ENCODE peak calls at places on chromosome 14, in six cellular contexts. F is tibial nerve; Q is IMR-90; Z is naive thymus-derived CD4-positive, alpha-beta T cell; V is cardiac muscle cell; B is mesendoderm. M is an unnamed sample. For H3K4me1, the result is how much of the 10 kb centered on the place peaks cover.

GRCh38 chr14:85319998-85320397 is 209.9 kb upstream of the FLRT2 start:
- DNase-seq in Q (peak), V (no peak), B (no peak), F (no peak), Z (no peak), M (no peak)

GRCh38 chr14:100677925-100678765 is 48.5 kb upstream of the DLK1 start:
- DNase-seq in B (no peak), Q (peak), F (peak), V (peak), Z (no peak), M (peak)

GRCh38 chr14:57575482-57575881 is 81.8 kb upstream of the CCDC198 start:
- DNase-seq in Z (no peak), F (no peak), V (no peak), B (peak), Q (no peak), M (no peak)

GRCh38 chr14:99733551-99734405 is 49.7 kb downstream of the CYP46A1 start:
- DNase-seq in F (peak), V (no peak), B (no peak), Q (no peak), Z (no peak), M (no peak)

GRCh38 chr14:104678901-104679705 is 10.3 kb upstream of the INF2 start:
- DNase-seq in Z (no peak), B (no peak), Q (no peak), F (no peak), V (no peak), M (no peak)

GRCh38 chr14:57480044-57480443 is 13.6 kb downstream of the CCDC198 start:
- DNase-seq in V (no peak), Q (no peak), B (no peak), F (no peak), Z (no peak), M (no peak)

GRCh38 chr14:97077253-97077653 is 280.1 kb downstream of the VRK1 start:
- DNase-seq in F (peak), V (peak), Q (no peak), B (no peak), Z (no peak), M (peak)

GRCh38 chr14:99156814-99157213 is 115.2 kb downstream of the BCL11B start:
- DNase-seq in F (no peak), V (no peak), B (no peak), Z (no peak), Q (no peak), M (no peak)

GRCh38 chr14:85474431-85474830 is 55.5 kb upstream of the FLRT2 start:
- DNase-seq in F (no peak), Z (no peak), Q (no peak), V (no peak), B (no peak), M (no peak)

GRCh38 chr14:22339277-22339676 is 249.7 kb downstream of the DAD1 start:
- DNase-seq in Z (no peak), F (peak), B (no peak), V (no peak), Q (peak), M (no peak)

GRCh38 chr14:21612324-21612723 is 22.4 kb downstream of the OR10G2 start:
- DNase-seq in Z (no peak), B (peak), Q (no peak), V (no peak), F (no peak), M (no peak)

GRCh38 chr14:90416649-90417237 is 19.9 kb downstream of the CALM1 start:
- DNase-seq in Z (no peak), F (no peak), V (no peak), Q (no peak), B (no peak), M (no peak)

GRCh38 chr14:62655161-62655560 is 390.1 kb downstream of the KCNH5 start:
- DNase-seq in Z (no peak), V (no peak), F (no peak), Q (peak), B (no peak), M (no peak)

GRCh38 chr14:80237142-80237541 is 25.8 kb upstream of the DIO2 start:
- DNase-seq in Q (no peak), F (no peak), V (no peak), Z (no peak), B (no peak), M (no peak)

GRCh38 chr14:89428556-89429196 is 11.6 kb upstream of the FOXN3 start:
- DNase-seq in V (no peak), Q (peak), F (no peak), Z (no peak), B (peak), M (no peak)

GRCh38 chr14:51929920-51930682 is 59.2 kb upstream of the RTRAF start:
- DNase-seq in B (no peak), Z (no peak), F (no peak), Q (peak), V (no peak), M (no peak)

GRCh38 chr14:41607119-41607785 is 576 bp downstream of the LRFN5 start:
- DNase-seq in F (no peak), B (no peak), V (no peak), Z (no peak), Q (no peak), M (no peak)

GRCh38 chr14:22177870-22178269 is 411.2 kb downstream of the DAD1 start:
- DNase-seq in F (no peak), Q (peak), B (no peak), Z (no peak), V (no peak), M (no peak)

GRCh38 chr14:101849640-101850039 is 88.1 kb downstream of the PPP2R5C start:
- DNase-seq in B (no peak), Q (no peak), V (peak), Z (no peak), F (no peak), M (no peak)

GRCh38 chr14:104579507-104579906 is at the start of gene C14orf180:
- DNase-seq in B (no peak), F (no peak), V (no peak), Q (no peak), Z (no peak), M (peak)

GRCh38 chr14:25132734-25133422 is 82.9 kb upstream of the STXBP6 start:
- DNase-seq in B (peak), F (peak), Q (peak), V (peak), Z (peak), M (peak)

GRCh38 chr14:38405851-38406630 is 150.1 kb upstream of the CLEC14A start:
- DNase-seq in Z (no peak), B (peak), F (no peak), V (peak), Q (peak), M (no peak)

GRCh38 chr14:31047503-31047902 is 21.3 kb upstream of the STRN3 start:
- DNase-seq in Z (no peak), F (no peak), B (no peak), V (no peak), Q (no peak), M (no peak)

GRCh38 chr14:93967637-93968250 is 8.6 kb downstream of the ASB2 start:
- DNase-seq in Q (no peak), Z (no peak), B (no peak), F (no peak), V (no peak), M (no peak)

GRCh38 chr14:95515080-95515489 is 1.4 kb downstream of the SYNE3 start:
- DNase-seq in Z (no peak), F (no peak), B (no peak), Q (no peak), V (no peak), M (peak)

GRCh38 chr14:92759300-92759678 is 10.9 kb upstream of the LGMN start:
- DNase-seq in B (peak), Q (peak), F (no peak), Z (no peak), V (peak), M (no peak)

GRCh38 chr14:76948213-76948947 is 80.1 kb downstream of the IRF2BPL start:
- DNase-seq in V (no peak), Z (no peak), Q (no peak), B (no peak), F (no peak), M (no peak)

GRCh38 chr14:89331398-89331797 is 85.6 kb downstream of the FOXN3 start:
- DNase-seq in Q (no peak), V (no peak), Z (no peak), B (no peak), F (no peak), M (no peak)

GRCh38 chr14:56185991-56186390 is 67.8 kb downstream of the PELI2 start:
- DNase-seq in F (no peak), Q (no peak), B (no peak), V (no peak), Z (no peak), M (no peak)

GRCh38 chr14:53533384-53533975 is 380.4 kb upstream of the DDHD1 start:
- DNase-seq in F (no peak), B (no peak), Z (no peak), Q (no peak), V (no peak), M (no peak)

GRCh38 chr14:85622986-85623385 is 93.0 kb downstream of the FLRT2 start:
- DNase-seq in V (no peak), B (no peak), Z (no peak), F (no peak), Q (no peak), M (no peak)

GRCh38 chr14:60815371-60815770 is 80.8 kb downstream of the MNAT1 start:
- DNase-seq in Z (no peak), B (no peak), Q (no peak), F (no peak), V (no peak), M (no peak)

GRCh38 chr14:86712727-86713126 is 1182.8 kb downstream of the FLRT2 start:
- DNase-seq in F (no peak), V (no peak), Z (no peak), B (peak), Q (no peak), M (no peak)

GRCh38 chr14:99601301-99601945 is 2.6 kb downstream of the CCDC85C start:
- DNase-seq in V (peak), F (no peak), Q (peak), B (no peak), Z (no peak), M (no peak)

GRCh38 chr14:105711841-105712460 is 185.6 kb downstream of the TMEM121 start:
- DNase-seq in F (no peak), V (no peak), Z (no peak), Q (no peak), B (no peak), M (peak)

GRCh38 chr14:38961136-38961535 is 141.9 kb downstream of the SEC23A start:
- DNase-seq in Z (no peak), B (no peak), Q (no peak), F (no peak), V (no peak), M (no peak)

GRCh38 chr14:73176673-73177072 is 40.4 kb downstream of the PSEN1 start:
- DNase-seq in B (no peak), Z (no peak), Q (no peak), V (no peak), F (no peak), M (no peak)

DNA sequence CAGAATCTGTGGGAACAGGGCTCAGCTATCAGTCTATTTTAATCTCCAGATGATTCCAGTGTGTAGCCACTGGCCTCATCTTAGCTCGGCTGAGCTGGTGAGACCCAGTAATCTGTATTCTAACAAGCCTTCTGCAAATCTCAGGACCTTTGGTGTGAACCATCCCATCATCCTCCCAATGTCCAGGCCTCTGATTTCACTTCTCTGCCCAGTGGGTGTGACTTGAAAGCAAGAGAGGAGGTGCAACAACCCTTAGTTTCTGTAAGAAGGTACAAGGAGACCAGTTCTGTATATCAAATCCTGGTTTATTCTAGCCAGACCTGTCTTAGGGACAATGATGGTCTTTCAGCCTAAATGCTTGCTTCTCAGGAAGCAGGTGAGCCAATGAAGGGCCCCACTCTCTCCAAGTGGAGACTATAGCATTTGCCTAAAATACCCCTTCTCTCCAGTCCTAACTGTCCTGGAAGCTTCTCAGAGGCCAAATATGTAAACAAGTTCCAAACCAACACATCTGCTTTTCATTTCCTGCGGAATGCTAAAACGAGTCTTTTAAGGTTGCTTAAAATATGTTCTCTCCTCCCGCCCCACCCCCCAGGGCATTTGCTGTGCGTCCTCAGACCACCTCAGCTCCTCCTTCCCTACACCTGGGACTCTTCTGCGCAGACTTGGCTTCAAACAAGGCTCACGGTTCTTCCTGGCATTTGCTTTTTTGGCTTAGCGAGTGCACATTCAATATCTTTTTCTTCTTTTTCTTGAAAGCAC is 78.4 kb upstream of the FUT8 start:
- DNase-seq in F (peak), V (no peak), Q (peak), B (peak), Z (no peak), M (no peak)
- H3K4me1 ChIP-seq in F (under half), V (under half), Q (under half), B (under half), Z (under half), M (under half)

GRCh38 chr14:74967618-74968017 is 12.2 kb upstream of the PGF start:
- DNase-seq in F (no peak), B (no peak), Z (no peak), V (no peak), Q (no peak), M (no peak)

GRCh38 chr14:74963705-74964271 is 8.4 kb upstream of the PGF start:
- DNase-seq in Z (no peak), B (no peak), F (no peak), Q (peak), V (peak), M (no peak)

GRCh38 chr14:74964787-74965769 is 9.7 kb upstream of the PGF start:
- DNase-seq in Q (peak), B (no peak), V (no peak), F (no peak), Z (no peak), M (no peak)

GRCh38 chr14:74963178-74963704 is 7.8 kb upstream of the PGF start:
- DNase-seq in B (no peak), F (no peak), Z (no peak), Q (no peak), V (no peak), M (peak)

GRCh38 chr14:74965770-74966153 is 10.4 kb upstream of the PGF start:
- DNase-seq in B (no peak), F (no peak), Q (peak), V (no peak), Z (no peak), M (no peak)
- H3K27ac ChIP-seq in B (no peak), F (no peak), Q (no peak), V (no peak), Z (no peak), M (no peak)

DNA sequence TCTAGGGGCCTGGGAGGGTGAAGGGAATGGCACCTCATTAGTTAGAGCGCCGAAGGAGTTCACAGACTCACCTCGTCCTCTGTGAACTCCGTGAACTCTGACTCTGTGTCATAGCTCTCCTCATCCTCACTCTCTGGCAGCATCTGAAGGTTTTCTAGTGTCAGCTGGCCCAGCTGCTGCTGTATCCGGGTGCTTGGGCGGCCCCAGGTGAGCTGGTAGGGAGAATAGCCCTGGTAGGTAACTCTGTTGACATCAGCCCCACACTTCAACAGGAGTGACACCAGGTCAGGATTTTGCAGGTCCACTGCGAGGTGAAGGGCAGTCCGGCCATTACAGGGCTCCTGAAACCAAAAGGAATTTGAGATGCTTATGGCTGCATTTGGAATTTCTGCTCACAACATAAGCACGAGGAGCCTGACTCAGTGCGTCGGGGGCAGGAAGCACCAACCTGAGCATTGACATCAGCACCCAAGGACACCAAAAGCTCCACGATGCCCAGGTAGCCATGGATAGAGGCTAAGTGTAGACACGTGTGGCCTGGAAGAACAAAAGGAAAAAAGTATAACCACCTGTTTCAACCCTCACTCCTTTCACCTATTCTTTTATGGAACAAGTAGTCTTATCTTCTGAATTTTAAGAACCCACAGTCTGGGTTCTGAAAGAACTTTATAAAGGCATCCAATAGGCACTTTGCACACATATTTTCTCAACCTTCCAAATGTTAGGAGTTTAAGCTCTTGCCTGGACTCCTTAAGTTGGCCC is 2.0 kb downstream of the NFKBIA start:
- DNase-seq in V (no peak), Q (peak), Z (peak), F (no peak), B (no peak), M (no peak)
- H3K4me1 ChIP-seq in V (under half), Q (under half), Z (under half), F (half or more), B (under half), M (under half)

GRCh38 chr14:32331227-32331597 is 2.1 kb downstream of the AKAP6 start:
- DNase-seq in B (no peak), V (no peak), Z (no peak), F (no peak), Q (no peak), M (no peak)

GRCh38 chr14:32330356-32331226 is 1.5 kb downstream of the AKAP6 start:
- DNase-seq in B (no peak), Z (no peak), F (no peak), V (peak), Q (no peak), M (no peak)

GRCh38 chr14:32329146-32329545 is at the start of gene AKAP6:
- DNase-seq in Z (no peak), B (peak), F (no peak), Q (no peak), V (no peak), M (peak)

GRCh38 chr14:32329690-32330290 is 692 bp downstream of the AKAP6 start:
- DNase-seq in Z (no peak), V (no peak), B (no peak), F (no peak), Q (no peak), M (no peak)

GRCh38 chr14:32332415-32333116 is 3.5 kb downstream of the AKAP6 start:
- DNase-seq in B (no peak), F (no peak), Q (no peak), Z (no peak), V (no peak), M (no peak)
- H3K27ac ChIP-seq in B (no peak), F (no peak), Q (no peak), Z (no peak), V (no peak), M (peak)

DNA sequence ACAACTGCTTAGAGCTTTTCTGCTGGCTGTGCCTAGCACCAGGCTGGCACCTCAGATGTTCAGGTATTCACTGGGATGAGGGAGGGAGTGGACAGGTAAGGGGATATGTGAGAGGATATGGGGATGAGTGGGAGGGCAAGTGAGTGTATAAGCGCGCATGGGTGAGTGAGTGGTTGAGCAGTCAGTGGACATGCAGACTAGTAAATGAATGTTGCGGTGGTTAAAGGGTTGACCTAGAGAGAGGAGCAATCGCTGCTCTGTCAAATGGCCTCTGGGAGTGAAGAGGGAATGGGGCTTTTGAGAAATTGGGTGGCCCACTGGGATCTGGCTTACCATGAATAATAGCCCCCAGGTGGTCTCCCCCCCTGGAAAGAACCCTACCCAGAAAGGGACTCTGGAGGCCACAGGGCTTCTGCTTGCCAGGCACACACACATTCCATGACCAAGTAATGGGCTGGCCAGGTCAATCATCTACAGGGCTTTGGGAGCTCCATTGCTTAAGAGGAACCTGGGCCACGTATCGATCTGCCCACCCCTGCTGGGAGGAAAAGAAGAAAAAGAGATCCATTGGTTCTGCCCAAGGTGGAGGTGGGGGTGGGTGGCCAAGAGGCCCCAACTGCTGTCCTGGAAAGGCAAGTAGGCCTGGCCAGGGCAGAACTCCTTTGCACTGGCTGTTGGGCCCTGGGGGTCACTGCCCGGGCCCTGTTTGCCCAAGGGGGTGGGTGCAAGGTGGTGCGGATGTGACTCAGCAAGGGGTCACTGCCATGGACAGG is 30.8 kb upstream of the ZFP36L1 start:
- DNase-seq in B (no peak), Q (no peak), V (no peak), F (no peak), Z (no peak), M (no peak)
- H3K4me1 ChIP-seq in B (under half), Q (under half), V (under half), F (under half), Z (under half), M (under half)

GRCh38 chr14:59215757-59216156 is 27.3 kb downstream of the DAAM1 start:
- DNase-seq in Z (no peak), F (no peak), V (no peak), Q (no peak), B (no peak), M (no peak)
- H3K27ac ChIP-seq in Z (no peak), F (peak), V (peak), Q (no peak), B (no peak), M (no peak)

GRCh38 chr14:70981005-70981952 is 74.0 kb downstream of the PCNX1 start:
- DNase-seq in B (no peak), Z (no peak), V (no peak), F (no peak), Q (peak), M (no peak)

GRCh38 chr14:70988452-70988851 is 81.2 kb downstream of the PCNX1 start:
- DNase-seq in Q (no peak), F (no peak), V (no peak), B (no peak), Z (no peak), M (no peak)

GRCh38 chr14:70982204-70982603 is 74.9 kb downstream of the PCNX1 start:
- DNase-seq in Q (no peak), Z (no peak), V (no peak), B (no peak), F (no peak), M (no peak)

DNA sequence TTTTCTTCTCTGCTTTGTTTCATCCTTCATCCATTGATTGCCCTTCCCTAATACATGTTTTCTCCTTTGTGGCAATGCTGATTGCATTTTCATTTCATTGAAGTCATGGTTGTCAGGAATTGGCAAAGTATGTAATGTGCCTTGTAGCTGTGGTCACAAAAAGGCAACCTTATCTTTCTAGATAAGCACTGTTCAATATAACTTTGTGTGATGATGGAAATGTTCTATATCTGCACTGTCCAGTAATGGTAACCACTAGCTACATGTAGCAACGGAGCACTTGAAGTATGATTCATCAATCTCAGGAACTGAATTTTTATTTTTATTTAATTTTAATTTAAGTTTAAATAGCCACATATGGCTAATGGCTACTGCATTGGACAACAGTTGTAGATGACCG is 79.8 kb downstream of the PCNX1 start:
- DNase-seq in V (no peak), Q (peak), B (no peak), F (no peak), Z (no peak), M (no peak)
- H3K4me1 ChIP-seq in V (under half), Q (under half), B (under half), F (under half), Z (under half), M (under half)

M was measured in SK-N-SH.